ENCODE peak calls at places on chromosome 11, in eight cellular contexts. One of them, this sample, is unnamed.

GRCh38 chr11:12474871-12475270 is 97.5 kb downstream of the PARVA start:
- DNase-seq in Panc1: no peak
- DNase-seq in SK-N-SH: no peak
- DNase-seq in K562: no peak
- DNase-seq in GM12878: no peak
- DNase-seq in HCT116: no peak
- DNase-seq in HL-60: no peak
- DNase-seq in HepG2: no peak
- DNase-seq in this sample: no peak

GRCh38 chr11:129644326-129644725 is 171.3 kb upstream of the TMEM45B start:
- DNase-seq in Panc1: no peak
- DNase-seq in SK-N-SH: no peak
- DNase-seq in K562: no peak
- DNase-seq in GM12878: no peak
- DNase-seq in HCT116: no peak
- DNase-seq in HL-60: no peak
- DNase-seq in HepG2: no peak
- DNase-seq in this sample: no peak

GRCh38 chr11:83046626-83047172 is 25.0 kb downstream of the RAB30 start:
- DNase-seq in Panc1: no peak
- DNase-seq in SK-N-SH: no peak
- DNase-seq in K562: no peak
- DNase-seq in GM12878: no peak
- DNase-seq in HCT116: no peak
- DNase-seq in HL-60: no peak
- DNase-seq in HepG2: no peak
- DNase-seq in this sample: no peak

GRCh38 chr11:135022430-135022829 is 610.4 kb upstream of the B3GAT1 start:
- DNase-seq in Panc1: no peak
- DNase-seq in SK-N-SH: no peak
- DNase-seq in K562: no peak
- DNase-seq in GM12878: no peak
- DNase-seq in HCT116: no peak
- DNase-seq in HL-60: no peak
- DNase-seq in HepG2: no peak
- DNase-seq in this sample: no peak

GRCh38 chr11:67484847-67485311 is 2.1 kb downstream of the AIP start:
- DNase-seq in Panc1: no peak
- DNase-seq in SK-N-SH: no peak
- DNase-seq in K562: no peak
- DNase-seq in GM12878: peak; percentile 76
- DNase-seq in HCT116: no peak
- DNase-seq in HL-60: peak; percentile 76
- DNase-seq in HepG2: no peak
- DNase-seq in this sample: no peak

GRCh38 chr11:133955945-133956421 is 785 bp downstream of the IGSF9B start:
- DNase-seq in Panc1: no peak
- DNase-seq in SK-N-SH: peak; percentile 71
- DNase-seq in K562: no peak
- DNase-seq in GM12878: no peak
- DNase-seq in HCT116: no peak
- DNase-seq in HL-60: no peak
- DNase-seq in HepG2: no peak
- DNase-seq in this sample: peak; percentile 50

GRCh38 chr11:113475160-113475761 is at the start of gene DRD2:
- DNase-seq in Panc1: no peak
- DNase-seq in SK-N-SH: peak; percentile 86
- DNase-seq in K562: peak; percentile 62
- DNase-seq in GM12878: no peak
- DNase-seq in HCT116: no peak
- DNase-seq in HL-60: no peak
- DNase-seq in HepG2: no peak
- DNase-seq in this sample: peak; percentile 66

GRCh38 chr11:86781546-86781945 is 18.8 kb upstream of the PRSS23 start:
- DNase-seq in Panc1: no peak
- DNase-seq in SK-N-SH: no peak
- DNase-seq in K562: peak; percentile 26
- DNase-seq in GM12878: no peak
- DNase-seq in HCT116: no peak
- DNase-seq in HL-60: no peak
- DNase-seq in HepG2: no peak
- DNase-seq in this sample: peak; percentile 64

GRCh38 chr11:47904048-47904447 is 55.9 kb upstream of the NUP160 start:
- DNase-seq in Panc1: no peak
- DNase-seq in SK-N-SH: no peak
- DNase-seq in K562: no peak
- DNase-seq in GM12878: no peak
- DNase-seq in HCT116: no peak
- DNase-seq in HL-60: no peak
- DNase-seq in HepG2: no peak
- DNase-seq in this sample: no peak

GRCh38 chr11:45155627-45156180 is 9.3 kb downstream of the PRDM11 start:
- DNase-seq in Panc1: no peak
- DNase-seq in SK-N-SH: no peak
- DNase-seq in K562: no peak
- DNase-seq in GM12878: no peak
- DNase-seq in HCT116: no peak
- DNase-seq in HL-60: no peak
- DNase-seq in HepG2: no peak
- DNase-seq in this sample: no peak

GRCh38 chr11:45155058-45155551 is 8.7 kb downstream of the PRDM11 start:
- DNase-seq in Panc1: no peak
- DNase-seq in SK-N-SH: no peak
- DNase-seq in K562: no peak
- DNase-seq in GM12878: no peak
- DNase-seq in HCT116: no peak
- DNase-seq in HL-60: no peak
- DNase-seq in HepG2: no peak
- DNase-seq in this sample: no peak

GRCh38 chr11:45157247-45158209 is 11.1 kb downstream of the PRDM11 start:
- DNase-seq in Panc1: no peak
- DNase-seq in SK-N-SH: no peak
- DNase-seq in K562: no peak
- DNase-seq in GM12878: no peak
- DNase-seq in HCT116: no peak
- DNase-seq in HL-60: no peak
- DNase-seq in HepG2: no peak
- DNase-seq in this sample: no peak

GRCh38 chr11:45156731-45157130 is 10.3 kb downstream of the PRDM11 start:
- DNase-seq in Panc1: no peak
- DNase-seq in SK-N-SH: no peak
- DNase-seq in K562: no peak
- DNase-seq in GM12878: no peak
- DNase-seq in HCT116: no peak
- DNase-seq in HL-60: no peak
- DNase-seq in HepG2: no peak
- DNase-seq in this sample: no peak

DNA sequence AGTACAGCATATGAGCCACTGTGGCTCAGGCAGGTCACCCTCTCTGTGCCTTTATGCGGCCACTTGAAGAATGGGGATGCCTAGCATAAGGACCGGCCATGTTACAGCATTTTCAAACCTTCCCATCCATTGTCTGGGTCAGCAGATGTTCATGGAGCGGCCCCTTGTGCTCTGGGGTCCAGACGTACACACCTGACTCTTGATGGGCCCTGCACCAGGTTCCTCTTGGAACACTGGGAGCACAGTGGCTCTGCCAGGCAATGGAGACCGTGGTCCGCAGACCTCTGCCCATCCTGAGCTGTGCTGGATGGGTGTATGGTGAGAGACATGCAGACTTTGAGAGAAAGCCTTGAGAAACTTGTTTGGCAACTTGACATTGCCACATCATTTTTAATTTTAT is 9.8 kb downstream of the PRDM11 start:
- DNase-seq in Panc1: no peak
- DNase-seq in SK-N-SH: no peak
- DNase-seq in K562: no peak
- DNase-seq in GM12878: no peak
- DNase-seq in HCT116: no peak
- DNase-seq in HL-60: no peak
- DNase-seq in HepG2: no peak
- DNase-seq in this sample: no peak
- H3K4me3 ChIP-seq in Panc1: no peak overlapping the region
- H3K4me3 ChIP-seq in SK-N-SH: no peak overlapping the region
- H3K4me3 ChIP-seq in K562: no peak overlapping the region
- H3K4me3 ChIP-seq in GM12878: no peak overlapping the region
- H3K4me3 ChIP-seq in HCT116: no peak overlapping the region
- H3K4me3 ChIP-seq in HL-60: no peak overlapping the region
- H3K4me3 ChIP-seq in HepG2: no peak overlapping the region
- H3K4me3 ChIP-seq in this sample: no peak overlapping the region

GRCh38 chr11:72687326-72687725 is 13.1 kb upstream of the PDE2A start:
- DNase-seq in Panc1: no peak
- DNase-seq in SK-N-SH: no peak
- DNase-seq in K562: no peak
- DNase-seq in GM12878: no peak
- DNase-seq in HCT116: no peak
- DNase-seq in HL-60: no peak
- DNase-seq in HepG2: no peak
- DNase-seq in this sample: no peak

GRCh38 chr11:72686639-72687215 is 12.5 kb upstream of the PDE2A start:
- DNase-seq in Panc1: no peak
- DNase-seq in SK-N-SH: no peak
- DNase-seq in K562: no peak
- DNase-seq in GM12878: no peak
- DNase-seq in HCT116: no peak
- DNase-seq in HL-60: no peak
- DNase-seq in HepG2: no peak
- DNase-seq in this sample: no peak

GRCh38 chr11:72685560-72686480 is 11.6 kb upstream of the PDE2A start:
- DNase-seq in Panc1: no peak
- DNase-seq in SK-N-SH: peak; percentile 66
- DNase-seq in K562: no peak
- DNase-seq in GM12878: no peak
- DNase-seq in HCT116: no peak
- DNase-seq in HL-60: no peak
- DNase-seq in HepG2: no peak
- DNase-seq in this sample: no peak

GRCh38 chr11:72688486-72688885 is 14.3 kb upstream of the PDE2A start:
- DNase-seq in Panc1: no peak
- DNase-seq in SK-N-SH: no peak
- DNase-seq in K562: no peak
- DNase-seq in GM12878: no peak
- DNase-seq in HCT116: no peak
- DNase-seq in HL-60: no peak
- DNase-seq in HepG2: no peak
- DNase-seq in this sample: no peak

DNA sequence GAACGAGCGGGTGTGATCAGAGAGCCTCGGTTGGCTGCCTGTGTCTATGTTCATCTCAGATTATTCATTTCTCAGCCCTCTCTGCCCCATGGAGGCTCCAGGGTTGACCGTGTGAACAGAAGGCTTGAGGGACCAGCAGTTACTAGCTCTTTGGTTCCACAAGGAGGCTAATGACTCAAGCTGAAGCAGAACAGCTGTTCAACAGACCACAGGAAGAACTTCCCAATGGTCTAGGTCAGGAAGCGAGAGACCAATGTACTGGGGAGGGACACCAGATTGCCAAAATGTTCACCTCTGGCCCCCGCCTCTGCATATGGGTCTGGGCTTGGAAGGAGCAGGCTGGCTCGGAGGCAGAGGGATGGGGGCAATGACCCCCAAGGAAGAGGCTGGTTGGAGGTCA is 14.7 kb upstream of the PDE2A start:
- DNase-seq in Panc1: no peak
- DNase-seq in SK-N-SH: no peak
- DNase-seq in K562: no peak
- DNase-seq in GM12878: no peak
- DNase-seq in HCT116: no peak
- DNase-seq in HL-60: no peak
- DNase-seq in HepG2: no peak
- DNase-seq in this sample: no peak
- TF ChIP-seq REST in Panc1: no peak
- TF ChIP-seq REST in SK-N-SH: no peak
- TF ChIP-seq REST in K562: no peak
- TF ChIP-seq REST in GM12878: no peak
- TF ChIP-seq REST in HCT116: no peak
- TF ChIP-seq REST in HL-60: no peak
- TF ChIP-seq REST in HepG2: no peak
- TF ChIP-seq REST in this sample: no peak

GRCh38 chr11:13963949-13964770 is 1.6 kb downstream of the SPON1 start:
- DNase-seq in Panc1: no peak
- DNase-seq in SK-N-SH: peak; percentile 39
- DNase-seq in K562: no peak
- DNase-seq in GM12878: no peak
- DNase-seq in HCT116: no peak
- DNase-seq in HL-60: no peak
- DNase-seq in HepG2: no peak
- DNase-seq in this sample: peak; percentile 55
- H3K27me3 ChIP-seq in Panc1: peaks cover 70% of the 10 kb centered on the region
- H3K27me3 ChIP-seq in SK-N-SH: peaks cover 66% of the 10 kb centered on the region
- H3K27me3 ChIP-seq in K562: peaks cover 54% of the 10 kb centered on the region
- H3K27me3 ChIP-seq in GM12878: peaks cover 10% of the 10 kb centered on the region
- H3K27me3 ChIP-seq in HCT116: peaks cover 7% of the 10 kb centered on the region
- H3K27me3 ChIP-seq in HL-60: peaks cover 54% of the 10 kb centered on the region
- H3K27me3 ChIP-seq in HepG2: peaks cover 19% of the 10 kb centered on the region
- H3K27me3 ChIP-seq in this sample: peaks cover 79% of the 10 kb centered on the region

DNA sequence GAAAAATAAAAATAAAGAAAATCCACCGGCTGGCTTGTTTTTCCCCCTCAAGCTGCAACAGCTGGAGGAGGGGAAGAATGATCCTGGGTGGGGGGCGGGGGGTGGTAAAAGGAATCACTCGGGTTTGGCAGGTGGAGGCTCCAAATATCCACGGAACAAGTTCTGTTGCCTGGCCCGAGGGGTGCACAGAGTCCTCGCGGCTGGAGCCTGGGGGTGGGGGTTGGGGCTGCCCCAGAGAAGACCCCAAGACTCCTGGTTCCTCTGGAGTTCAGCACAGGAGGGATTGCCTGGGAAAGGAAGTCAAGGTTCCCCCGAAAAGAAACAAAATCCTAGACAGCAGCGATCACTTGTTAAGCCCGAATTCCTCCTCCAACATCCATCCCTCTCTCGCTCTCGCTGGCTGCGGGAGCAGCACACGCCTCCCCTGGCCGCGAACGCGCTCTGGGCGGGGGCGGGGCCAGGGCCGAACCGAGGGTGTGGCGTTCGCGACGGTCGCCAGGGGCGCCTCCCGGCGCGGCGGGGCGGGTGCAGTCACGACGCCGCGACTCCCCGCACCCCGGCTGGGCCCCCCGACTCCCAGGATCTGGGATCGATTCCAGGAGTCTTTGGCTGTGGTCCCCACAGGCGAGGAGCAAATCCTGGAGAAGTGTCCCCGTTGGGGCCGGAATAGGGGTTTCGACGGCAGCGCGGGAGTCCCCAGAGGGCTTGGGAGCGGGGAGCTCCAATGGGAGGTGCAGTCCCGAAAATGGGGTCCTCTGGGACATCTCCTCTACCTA is at the start of gene KCNA4:
- DNase-seq in Panc1: no peak
- DNase-seq in SK-N-SH: peak; percentile 66
- DNase-seq in K562: peak; percentile 38
- DNase-seq in GM12878: no peak
- DNase-seq in HCT116: no peak
- DNase-seq in HL-60: no peak
- DNase-seq in HepG2: no peak
- DNase-seq in this sample: peak; percentile 84
- H3K4me3 ChIP-seq in Panc1: no peak within 1 kb of the TSS
- H3K4me3 ChIP-seq in SK-N-SH: peak within 1 kb of the TSS; percentile 4
- H3K4me3 ChIP-seq in K562: no peak within 1 kb of the TSS
- H3K4me3 ChIP-seq in GM12878: no peak within 1 kb of the TSS
- H3K4me3 ChIP-seq in HCT116: no peak within 1 kb of the TSS
- H3K4me3 ChIP-seq in HL-60: no peak within 1 kb of the TSS
- H3K4me3 ChIP-seq in HepG2: no peak within 1 kb of the TSS
- H3K4me3 ChIP-seq in this sample: peak within 1 kb of the TSS; percentile 62